ENCODE peak calls at places on chromosomes 6 and 20, in four cellular contexts. P is mammary epithelial cell, A is tibial artery, W is ovary. Q is an unnamed sample.

GRCh38 chr6:119643866-119644265 is 294.3 kb upstream of the MAN1A1 start:
- DNase-seq in A (no peak), P (no peak), W (no peak), Q (no peak)

GRCh38 chr6:166435574-166435973 is 52.8 kb upstream of the MPC1 start:
- DNase-seq in P (no peak), W (no peak), A (no peak), Q (no peak)

GRCh38 chr6:87912102-87912501 is 135.5 kb upstream of the SPACA1 start:
- DNase-seq in W (no peak), A (no peak), P (no peak), Q (no peak)

GRCh38 chr20:1375515-1375914 is 17.3 kb downstream of the FKBP1A start:
- DNase-seq in P (peak; percentile 37), A (no peak), W (no peak), Q (no peak)

GRCh38 chr20:10619427-10619826 is 54.4 kb downstream of the JAG1 start:
- DNase-seq in A (no peak), P (peak; percentile 94), W (no peak), Q (peak; percentile 93)

GRCh38 chr20:1822564-1823420 is 72.4 kb upstream of the SIRPA start:
- DNase-seq in W (no peak), P (peak; percentile 78), A (peak; percentile 1), Q (peak; percentile 64)

GRCh38 chr6:165678904-165679303 is 15.9 kb upstream of the PDE10A start:
- DNase-seq in A (no peak), W (no peak), P (no peak), Q (no peak)

GRCh38 chr6:1326535-1327121 is 14.7 kb downstream of the FOXQ1 start:
- DNase-seq in P (no peak), A (no peak), W (no peak), Q (no peak)

GRCh38 chr20:57808266-57808866 is 98.6 kb upstream of the PMEPA1 start:
- DNase-seq in A (no peak), W (no peak), P (no peak), Q (no peak)

GRCh38 chr6:3913077-3913957 is 64.1 kb downstream of the FAM50B start:
- DNase-seq in A (peak; percentile 84), W (peak; percentile 61), P (peak; percentile 96), Q (peak; percentile 96)

GRCh38 chr6:57421503-57421902 is 104.1 kb downstream of the PRIM2 start:
- DNase-seq in W (no peak), P (no peak), A (no peak), Q (no peak)

GRCh38 chr6:37602801-37603200 is 94.9 kb downstream of the MDGA1 start:
- DNase-seq in A (no peak), P (no peak), W (no peak), Q (no peak)

GRCh38 chr6:62371395-62371794 is 85.4 kb upstream of the KHDRBS2 start:
- DNase-seq in W (no peak), A (no peak), P (no peak), Q (no peak)

GRCh38 chr6:168452685-168453377 is 11.8 kb downstream of the SMOC2 start:
- DNase-seq in P (no peak), W (peak; percentile 37), A (peak; percentile 80), Q (no peak)

GRCh38 chr6:56955171-56956155 is 556 bp downstream of the BEND6 start:
- DNase-seq in W (peak; percentile 81), A (peak; percentile 87), P (peak; percentile 96), Q (peak; percentile 91)

GRCh38 chr6:14865609-14866100 is 380.2 kb upstream of the JARID2 start:
- DNase-seq in A (no peak), P (no peak), W (no peak), Q (no peak)

GRCh38 chr6:82259389-82259788 is 11.8 kb upstream of the IBTK start:
- DNase-seq in A (no peak), P (no peak), W (no peak), Q (no peak)

GRCh38 chr6:24919404-24919892 is 16.3 kb downstream of the RIPOR2 start:
- DNase-seq in W (no peak), A (no peak), P (no peak), Q (no peak)

GRCh38 chr6:20024316-20024673 is 187.1 kb downstream of the ID4 start:
- DNase-seq in W (no peak), A (no peak), P (no peak), Q (no peak)

GRCh38 chr6:101163611-101164010 is 229.9 kb upstream of the GRIK2 start:
- DNase-seq in A (no peak), W (no peak), P (no peak), Q (no peak)

GRCh38 chr6:14665827-14666724 is 548.5 kb downstream of the CD83 start:
- DNase-seq in W (no peak), P (peak; percentile 94), A (peak; percentile 68), Q (peak; percentile 99)

GRCh38 chr6:152428126-152428525 is 209.0 kb downstream of the SYNE1 start:
- DNase-seq in P (peak; percentile 19), A (no peak), W (no peak), Q (peak; percentile 24)

GRCh38 chr20:41715525-41715924 is 97.3 kb upstream of the CHD6 start:
- DNase-seq in W (no peak), P (no peak), A (no peak), Q (no peak)
- H3K4me3 ChIP-seq in W (no peak overlapping the region), P (no peak overlapping the region), A (no peak overlapping the region), Q (no peak overlapping the region)

DNA sequence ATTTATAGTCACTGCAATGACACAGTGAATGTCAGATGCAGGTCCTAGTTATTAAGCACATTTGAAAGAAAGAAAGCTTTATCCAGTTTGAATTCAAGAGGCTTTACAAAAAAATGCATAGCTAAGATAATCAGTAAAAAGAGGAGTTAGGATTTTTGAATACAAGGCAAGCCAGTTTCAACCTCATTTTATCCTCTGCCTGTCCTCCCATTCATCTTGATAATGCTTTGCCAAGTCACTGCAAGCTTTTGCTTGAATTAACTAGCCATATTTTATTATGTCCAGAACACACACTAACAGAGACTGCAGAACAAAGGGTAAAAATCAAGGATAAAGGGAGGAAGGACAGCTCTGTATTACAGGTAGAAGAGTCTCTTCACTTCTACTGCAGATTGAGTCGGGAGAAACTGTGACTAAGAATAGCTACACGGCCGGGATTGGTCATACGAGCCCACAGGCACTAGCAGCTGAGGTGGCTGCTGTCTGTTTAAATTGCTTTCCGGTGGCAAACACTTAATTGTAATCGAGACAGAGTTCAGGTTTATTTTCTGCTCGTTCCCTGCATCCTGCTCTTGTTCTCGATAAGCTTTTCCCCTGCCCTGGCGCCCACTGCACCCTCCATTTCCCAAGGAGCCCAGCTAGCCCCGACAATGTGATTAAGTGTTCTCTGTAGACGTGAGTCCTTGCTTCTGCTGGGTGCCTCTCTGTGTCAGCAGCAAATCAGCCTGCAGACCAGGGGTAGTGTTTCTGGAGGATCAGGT is 30.5 kb upstream of the AKAP12 start:
- DNase-seq in W (no peak), A (no peak), P (peak; percentile 75), Q (peak; percentile 80)
- H3K4me3 ChIP-seq in W (no peak overlapping the region), A (no peak overlapping the region), P (no peak overlapping the region), Q (no peak overlapping the region)

GRCh38 chr20:62181808-62182207 is 1.0 kb upstream of the MTG2 start:
- DNase-seq in P (no peak), A (no peak), W (no peak), Q (no peak)
- H3K4me3 ChIP-seq in P (peak overlapping the region; percentile 99), A (peak overlapping the region; percentile 93), W (no peak overlapping the region), Q (peak overlapping the region; percentile 94)

GRCh38 chr20:50689864-50690263 is 1.5 kb downstream of the RIPOR3 start:
- DNase-seq in W (no peak), P (no peak), A (no peak), Q (no peak)
- H3K4me3 ChIP-seq in W (peak overlapping the region; percentile 41), P (no peak overlapping the region), A (no peak overlapping the region), Q (no peak overlapping the region)

GRCh38 chr20:37736132-37736531 is 42.3 kb downstream of the CTNNBL1 start:
- DNase-seq in A (no peak), W (no peak), P (no peak), Q (no peak)

GRCh38 chr20:37737806-37738442 is 44.1 kb downstream of the CTNNBL1 start:
- DNase-seq in A (no peak), P (no peak), W (no peak), Q (no peak)

GRCh38 chr20:37733416-37733815 is 39.6 kb downstream of the CTNNBL1 start:
- DNase-seq in W (no peak), A (no peak), P (no peak), Q (no peak)

GRCh38 chr20:37734228-37734980 is 40.6 kb downstream of the CTNNBL1 start:
- DNase-seq in A (no peak), P (no peak), W (no peak), Q (no peak)

DNA sequence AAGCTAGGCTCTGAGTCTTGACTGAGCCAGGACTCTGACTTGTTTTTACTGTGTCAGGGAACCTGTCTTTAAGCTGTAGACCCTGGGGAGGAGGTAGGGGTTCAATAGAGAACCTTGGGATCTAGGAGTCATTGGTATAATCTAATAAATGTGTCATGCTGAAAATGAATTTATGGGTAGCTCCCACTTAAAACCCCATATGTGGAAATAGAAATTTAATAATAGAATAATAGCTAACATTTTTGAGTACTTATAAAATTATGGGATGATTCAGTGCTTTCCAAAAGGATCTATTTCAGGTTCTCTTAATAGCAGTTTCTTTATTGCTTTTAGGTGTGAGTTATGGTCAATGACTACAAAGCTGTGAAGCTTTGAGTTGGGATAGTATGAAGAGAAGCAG is 41.7 kb downstream of the CTNNBL1 start:
- DNase-seq in W (no peak), P (no peak), A (no peak), Q (no peak)
- H3K4me3 ChIP-seq in W (no peak overlapping the region), P (no peak overlapping the region), A (no peak overlapping the region), Q (no peak overlapping the region)

GRCh38 chr6:35215665-35216411 is 2.1 kb downstream of the SCUBE3 start:
- DNase-seq in A (no peak), P (no peak), W (no peak), Q (no peak)

GRCh38 chr6:35216412-35216732 is 2.6 kb downstream of the SCUBE3 start:
- DNase-seq in A (no peak), P (no peak), W (no peak), Q (no peak)

GRCh38 chr6:35218021-35218420 is 4.3 kb downstream of the SCUBE3 start:
- DNase-seq in W (no peak), A (no peak), P (no peak), Q (peak; percentile 46)

GRCh38 chr6:35218456-35218855 is 4.7 kb downstream of the SCUBE3 start:
- DNase-seq in W (no peak), P (no peak), A (no peak), Q (no peak)

DNA sequence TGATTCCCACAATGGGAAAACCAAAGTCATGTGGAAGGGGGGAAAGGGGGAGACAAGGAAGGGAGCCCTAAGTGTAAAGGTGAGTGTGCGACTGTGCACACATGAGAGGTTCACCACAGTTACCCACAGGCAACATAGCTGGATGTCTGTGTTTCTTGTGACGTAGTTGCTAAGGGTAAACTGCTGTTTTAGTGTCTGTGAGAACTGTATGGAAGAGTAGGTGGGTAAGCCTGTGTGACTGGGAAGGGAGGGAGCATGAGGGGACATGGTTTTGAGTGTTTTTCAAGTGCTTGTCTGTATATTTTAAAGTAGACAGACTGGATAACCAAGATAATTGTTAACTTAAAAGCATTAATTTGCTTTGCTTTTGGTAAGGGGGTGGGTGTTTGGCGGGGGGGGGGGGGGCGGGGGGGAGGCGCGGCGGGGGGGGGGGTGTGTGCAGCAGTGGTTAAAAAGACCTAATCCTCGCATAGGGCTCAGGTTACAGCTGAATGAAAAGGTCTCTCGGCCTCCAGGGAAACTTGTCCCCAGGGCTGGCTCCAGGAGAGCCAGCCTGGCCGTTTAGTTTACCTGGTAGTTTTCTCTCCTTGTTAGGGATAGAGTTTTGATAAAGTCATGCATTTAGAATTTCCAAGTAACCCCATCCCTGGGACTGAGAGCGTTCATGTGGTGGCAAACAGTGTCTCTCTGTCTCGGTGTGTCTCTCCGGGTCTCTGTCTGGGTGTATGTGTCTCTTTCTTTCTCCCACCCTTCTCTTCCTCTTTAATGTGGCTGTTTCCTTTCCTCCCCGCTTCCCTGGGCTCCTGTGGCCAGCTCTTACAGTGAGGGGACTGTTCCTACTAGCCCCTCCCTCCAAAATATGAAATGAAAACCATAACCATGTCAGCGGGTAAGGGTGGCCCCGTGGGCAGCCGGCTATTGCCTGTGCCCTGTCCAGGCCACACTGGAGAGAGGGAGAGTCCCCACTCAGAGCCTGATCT is 3.4 kb downstream of the SCUBE3 start:
- DNase-seq in P (no peak), W (no peak), A (no peak), Q (no peak)
- H3K4me3 ChIP-seq in P (no peak overlapping the region), W (no peak overlapping the region), A (peak overlapping the region; percentile 59), Q (no peak overlapping the region)

Q was measured in epithelial cell of esophagus.